ENCODE peak calls at places on chromosomes 11 and 22, in four cellular contexts. O is A549, C is HCT116, G is GM12878. Z is an unnamed sample.

GRCh38 chr11:124627546-124627945 is 4.9 kb downstream of the TBRG1 start:
- DNase-seq in O (no peak), C (no peak), G (no peak), Z (no peak)

GRCh38 chr11:89491141-89491690 is at the start of gene NOX4:
- DNase-seq in O (no peak), G (no peak), C (no peak), Z (peak)

GRCh38 chr11:12502950-12503579 is 125.7 kb downstream of the PARVA start:
- DNase-seq in G (no peak), O (peak), C (no peak), Z (peak)

GRCh38 chr22:18962308-18962635 is 26.2 kb upstream of the PRODH start:
- DNase-seq in O (no peak), G (no peak), C (no peak), Z (no peak)

GRCh38 chr11:14075118-14075601 is 112.6 kb downstream of the SPON1 start:
- DNase-seq in O (no peak), G (no peak), C (no peak), Z (no peak)

GRCh38 chr11:116808262-116809175 is 14.6 kb downstream of the APOA4 start:
- DNase-seq in O (no peak), C (no peak), G (no peak), Z (peak)

GRCh38 chr11:59550842-59551650 is 39.7 kb downstream of the OR4D9 start:
- DNase-seq in G (peak), C (peak), O (peak), Z (peak)

GRCh38 chr11:27701262-27702105 is 1.2 kb upstream of the BDNF start:
- DNase-seq in C (no peak), O (peak), G (no peak), Z (peak)

GRCh38 chr11:120343429-120343828 is 7.2 kb downstream of the ARHGEF12 start:
- DNase-seq in C (no peak), G (peak), O (no peak), Z (no peak)

GRCh38 chr22:26174280-26174679 is 5.0 kb downstream of the SEZ6L start:
- DNase-seq in O (peak), G (no peak), C (no peak), Z (no peak)

GRCh38 chr11:94835571-94835970 is 67.4 kb downstream of the AMOTL1 start:
- DNase-seq in G (no peak), O (no peak), C (no peak), Z (peak)

GRCh38 chr11:111335596-111335995 is 37.2 kb downstream of the POU2AF3 start:
- DNase-seq in C (no peak), O (no peak), G (no peak), Z (no peak)

GRCh38 chr11:73532310-73532709 is 65.6 kb downstream of the FAM168A start:
- DNase-seq in G (no peak), C (no peak), O (no peak), Z (peak)

GRCh38 chr11:32881286-32881685 is 11.3 kb upstream of the QSER1 start:
- DNase-seq in C (no peak), O (no peak), G (no peak), Z (peak)

GRCh38 chr11:1448166-1448825 is 38.3 kb downstream of the MOB2 start:
- DNase-seq in O (no peak), C (no peak), G (no peak), Z (no peak)

GRCh38 chr11:20057055-20057943 is 103.0 kb downstream of the DBX1 start:
- DNase-seq in C (no peak), O (no peak), G (no peak), Z (peak)

GRCh38 chr11:12269104-12269441 is 108.3 kb upstream of the PARVA start:
- DNase-seq in G (no peak), O (no peak), C (no peak), Z (peak)

GRCh38 chr11:13717331-13717730 is 48.9 kb downstream of the FAR1 start:
- DNase-seq in C (no peak), G (no peak), O (peak), Z (peak)

GRCh38 chr22:46072981-46073682 is 77.2 kb upstream of the PPARA start:
- DNase-seq in O (no peak), G (no peak), C (no peak), Z (no peak)

GRCh38 chr11:61891331-61892084 is at the start of gene FADS3:
- DNase-seq in C (peak), G (no peak), O (peak), Z (peak)

GRCh38 chr22:27307545-27308279 is 493.8 kb downstream of the MN1 start:
- DNase-seq in C (no peak), O (no peak), G (no peak), Z (no peak)

DNA sequence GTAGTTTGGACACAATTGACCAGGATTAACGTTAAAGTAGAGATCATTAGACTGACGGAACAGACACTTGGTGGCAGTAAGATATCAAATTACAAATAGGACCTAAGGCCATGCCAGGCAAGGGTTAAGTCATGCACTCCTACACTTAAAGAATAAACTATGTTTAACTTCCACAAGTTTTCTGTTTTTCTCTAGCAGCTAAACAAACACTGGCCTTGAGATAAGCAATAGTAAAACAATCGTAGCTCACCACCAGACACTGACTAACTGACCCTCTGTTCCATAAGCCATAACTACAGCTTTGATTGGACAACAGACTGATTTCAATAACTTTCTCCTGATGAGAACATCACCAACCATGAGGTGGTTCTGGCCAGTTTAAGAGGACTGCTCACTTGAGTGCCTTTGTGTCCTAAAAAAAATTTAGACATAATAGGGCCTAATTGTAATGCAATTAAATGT is 2.0 kb upstream of the CEP126 start:
- DNase-seq in G (no peak), O (peak), C (no peak), Z (peak)
- TF ChIP-seq CEBPB in G (no peak), O (no peak), C (no peak), Z (no peak)

GRCh38 chr11:15569626-15570025 is 454.9 kb downstream of the INSC start:
- DNase-seq in G (no peak), O (no peak), C (no peak), Z (no peak)
- TF ChIP-seq CEBPB in G (no peak), O (no peak), C (no peak), Z (no peak)

GRCh38 chr11:47467372-47467771 is 18.4 kb upstream of the RAPSN start:
- DNase-seq in O (no peak), G (no peak), C (no peak), Z (no peak)
- TF ChIP-seq CEBPB in O (no peak), G (no peak), C (no peak), Z (no peak)

GRCh38 chr22:47445212-47445611 is 682.8 kb downstream of the TBC1D22A start:
- DNase-seq in C (no peak), G (no peak), O (no peak), Z (no peak)
- TF ChIP-seq CEBPB in C (no peak), G (no peak), O (no peak), Z (no peak)

DNA sequence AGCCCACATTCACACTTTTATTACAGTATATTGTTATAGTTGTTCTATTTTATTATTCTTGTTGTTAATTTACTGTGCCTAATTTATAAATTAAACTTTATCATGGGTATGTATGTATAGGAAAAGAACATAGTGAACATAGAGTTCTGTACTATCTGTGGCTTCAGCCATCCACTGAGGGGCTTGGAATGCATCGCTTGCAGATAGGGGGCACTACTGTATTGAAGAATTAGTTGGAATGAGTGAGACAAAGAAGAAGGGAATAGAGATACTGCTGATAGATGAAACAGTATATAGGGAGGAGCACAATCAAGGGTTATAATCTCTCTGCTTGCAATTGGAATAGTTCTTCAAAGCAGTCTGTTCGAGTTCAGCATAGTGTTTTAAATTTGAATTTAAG is 432.2 kb downstream of the RAB38 start:
- DNase-seq in O (no peak), C (no peak), G (no peak), Z (no peak)
- TF ChIP-seq CEBPB in O (no peak), C (no peak), G (no peak), Z (no peak)

GRCh38 chr11:118058311-118059230 is 18.3 kb upstream of the TMPRSS4 start:
- DNase-seq in C (no peak), G (no peak), O (no peak), Z (no peak)

GRCh38 chr11:118060879-118061278 is 16.0 kb upstream of the TMPRSS4 start:
- DNase-seq in G (no peak), O (no peak), C (no peak), Z (no peak)

GRCh38 chr11:118061401-118062125 is 15.3 kb upstream of the TMPRSS4 start:
- DNase-seq in G (no peak), C (no peak), O (no peak), Z (no peak)

GRCh38 chr11:118059231-118059940 is 17.5 kb upstream of the TMPRSS4 start:
- DNase-seq in G (no peak), O (no peak), C (no peak), Z (no peak)

DNA sequence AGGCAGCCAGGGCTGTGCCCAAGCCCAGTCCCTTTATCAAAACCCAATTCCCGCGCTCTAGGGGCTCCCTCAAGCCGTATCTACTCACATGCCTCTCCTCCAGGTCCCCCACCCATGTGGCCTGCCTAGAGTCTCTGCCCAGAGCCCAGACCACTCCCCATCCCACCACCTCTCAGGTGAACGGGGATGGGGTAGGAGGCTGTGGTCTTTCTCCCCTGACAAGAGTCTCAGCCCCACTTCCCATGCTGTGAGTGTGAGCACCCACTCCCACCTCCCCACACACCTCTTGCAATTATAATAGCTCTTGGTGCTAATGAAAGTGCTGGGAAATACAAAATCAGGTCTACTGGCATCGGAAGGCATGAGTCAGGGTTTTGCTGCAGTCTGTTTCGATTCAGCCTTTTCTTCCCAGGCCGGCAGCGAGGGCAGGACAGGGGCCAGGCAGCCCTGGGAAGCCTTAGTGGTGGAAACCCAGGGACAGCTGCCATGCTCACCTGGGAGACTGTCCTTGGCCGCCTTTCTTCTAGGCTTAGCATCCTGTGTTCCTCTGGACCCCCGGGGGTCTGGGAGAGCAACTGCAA is 16.7 kb upstream of the TMPRSS4 start:
- DNase-seq in G (no peak), O (no peak), C (no peak), Z (no peak)
- TF ChIP-seq CEBPB in G (no peak), O (no peak), C (no peak), Z (no peak)

GRCh38 chr11:107493117-107493516 is 35.5 kb upstream of the CWF19L2 start:
- DNase-seq in O (peak), C (no peak), G (no peak), Z (peak)
- TF ChIP-seq CEBPB in O (no peak), C (no peak), G (no peak), Z (no peak)

GRCh38 chr11:115499241-115499799 is 4.9 kb downstream of the CADM1 start:
- DNase-seq in G (no peak), C (no peak), O (no peak), Z (no peak)

GRCh38 chr11:115499891-115500290 is 4.3 kb downstream of the CADM1 start:
- DNase-seq in C (no peak), G (no peak), O (no peak), Z (no peak)

GRCh38 chr11:115496892-115497291 is 7.3 kb downstream of the CADM1 start:
- DNase-seq in G (no peak), C (no peak), O (no peak), Z (no peak)

GRCh38 chr11:115498354-115498753 is 5.9 kb downstream of the CADM1 start:
- DNase-seq in O (no peak), G (no peak), C (no peak), Z (no peak)

GRCh38 chr11:115497303-115497702 is 6.9 kb downstream of the CADM1 start:
- DNase-seq in C (no peak), G (peak), O (no peak), Z (no peak)
- TF ChIP-seq CEBPB in C (no peak), G (no peak), O (no peak), Z (no peak)

GRCh38 chr22:34344702-34345101 is 424.4 kb upstream of the LARGE1 start:
- DNase-seq in C (no peak), O (no peak), G (no peak), Z (no peak)
- TF ChIP-seq CEBPB in C (no peak), O (no peak), G (no peak), Z (no peak)